ENCODE peak calls at places on chromosomes 11 and 22, in seven cellular contexts. One of them, this sample, is unnamed.

GRCh38 chr11:95692526-95693270 is 96.9 kb downstream of the FAM76B start:
- DNase-seq in cardiac fibroblast: peak
- DNase-seq in cardiac muscle cell: no peak
- DNase-seq in right atrium auricular region: no peak
- DNase-seq in brain microvascular endothelial cell: peak
- DNase-seq in BE2C: no peak
- DNase-seq in dorsolateral prefrontal cortex: no peak
- DNase-seq in this sample: no peak

GRCh38 chr11:43959321-43959995 is 17.0 kb downstream of the C11orf96 start:
- DNase-seq in right atrium auricular region: peak
- DNase-seq in brain microvascular endothelial cell: no peak
- DNase-seq in cardiac muscle cell: no peak
- DNase-seq in cardiac fibroblast: peak
- DNase-seq in BE2C: no peak
- DNase-seq in dorsolateral prefrontal cortex: no peak
- DNase-seq in this sample: no peak

GRCh38 chr11:118615996-118616395 is 8.6 kb downstream of the PHLDB1 start:
- DNase-seq in cardiac muscle cell: no peak
- DNase-seq in right atrium auricular region: no peak
- DNase-seq in BE2C: no peak
- DNase-seq in brain microvascular endothelial cell: no peak
- DNase-seq in cardiac fibroblast: no peak
- DNase-seq in dorsolateral prefrontal cortex: peak
- DNase-seq in this sample: no peak

GRCh38 chr11:1557904-1558831 is 13.9 kb downstream of the DUSP8 start:
- DNase-seq in dorsolateral prefrontal cortex: no peak
- DNase-seq in right atrium auricular region: no peak
- DNase-seq in cardiac fibroblast: peak
- DNase-seq in BE2C: no peak
- DNase-seq in cardiac muscle cell: no peak
- DNase-seq in brain microvascular endothelial cell: peak
- DNase-seq in this sample: no peak

GRCh38 chr22:29309332-29310064 is 3.0 kb downstream of the GAS2L1 start:
- DNase-seq in brain microvascular endothelial cell: no peak
- DNase-seq in cardiac fibroblast: no peak
- DNase-seq in dorsolateral prefrontal cortex: no peak
- DNase-seq in BE2C: no peak
- DNase-seq in cardiac muscle cell: peak
- DNase-seq in right atrium auricular region: no peak
- DNase-seq in this sample: no peak

GRCh38 chr11:44680982-44681597 is 45.7 kb upstream of the TSPAN18 start:
- DNase-seq in BE2C: no peak
- DNase-seq in cardiac muscle cell: no peak
- DNase-seq in dorsolateral prefrontal cortex: no peak
- DNase-seq in brain microvascular endothelial cell: no peak
- DNase-seq in cardiac fibroblast: peak
- DNase-seq in right atrium auricular region: no peak
- DNase-seq in this sample: no peak

GRCh38 chr11:86693501-86693900 is 21.1 kb upstream of the ME3 start:
- DNase-seq in cardiac muscle cell: no peak
- DNase-seq in dorsolateral prefrontal cortex: no peak
- DNase-seq in cardiac fibroblast: peak
- DNase-seq in BE2C: no peak
- DNase-seq in brain microvascular endothelial cell: no peak
- DNase-seq in right atrium auricular region: no peak
- DNase-seq in this sample: no peak

GRCh38 chr11:74321487-74322188 is 10.2 kb upstream of the P4HA3 start:
- DNase-seq in BE2C: peak
- DNase-seq in dorsolateral prefrontal cortex: no peak
- DNase-seq in right atrium auricular region: no peak
- DNase-seq in brain microvascular endothelial cell: peak
- DNase-seq in cardiac fibroblast: peak
- DNase-seq in cardiac muscle cell: peak
- DNase-seq in this sample: no peak

GRCh38 chr11:62497132-62497915 is 49.3 kb downstream of the AHNAK start:
- DNase-seq in cardiac fibroblast: peak
- DNase-seq in brain microvascular endothelial cell: peak
- DNase-seq in BE2C: peak
- DNase-seq in cardiac muscle cell: no peak
- DNase-seq in dorsolateral prefrontal cortex: no peak
- DNase-seq in right atrium auricular region: no peak
- DNase-seq in this sample: no peak

GRCh38 chr11:396948-397548 is 3.0 kb downstream of the PKP3 start:
- DNase-seq in dorsolateral prefrontal cortex: peak
- DNase-seq in right atrium auricular region: no peak
- DNase-seq in BE2C: peak
- DNase-seq in brain microvascular endothelial cell: peak
- DNase-seq in cardiac fibroblast: peak
- DNase-seq in cardiac muscle cell: no peak
- DNase-seq in this sample: no peak

GRCh38 chr11:60428517-60428916 is 855 bp upstream of the MS4A5 start:
- DNase-seq in cardiac fibroblast: no peak
- DNase-seq in right atrium auricular region: no peak
- DNase-seq in cardiac muscle cell: no peak
- DNase-seq in dorsolateral prefrontal cortex: no peak
- DNase-seq in BE2C: no peak
- DNase-seq in brain microvascular endothelial cell: no peak
- DNase-seq in this sample: no peak

GRCh38 chr11:75562836-75563484 is 907 bp downstream of the SERPINH1 start:
- DNase-seq in dorsolateral prefrontal cortex: no peak
- DNase-seq in cardiac fibroblast: peak
- DNase-seq in cardiac muscle cell: peak
- DNase-seq in right atrium auricular region: no peak
- DNase-seq in brain microvascular endothelial cell: peak
- DNase-seq in BE2C: no peak
- DNase-seq in this sample: no peak

GRCh38 chr11:122178795-122179194 is 62.8 kb upstream of the BLID start:
- DNase-seq in dorsolateral prefrontal cortex: no peak
- DNase-seq in BE2C: no peak
- DNase-seq in cardiac muscle cell: no peak
- DNase-seq in right atrium auricular region: no peak
- DNase-seq in cardiac fibroblast: no peak
- DNase-seq in brain microvascular endothelial cell: no peak
- DNase-seq in this sample: no peak

GRCh38 chr11:76408171-76408965 is 27.2 kb downstream of the GVQW3 start:
- DNase-seq in cardiac fibroblast: no peak
- DNase-seq in BE2C: peak
- DNase-seq in brain microvascular endothelial cell: no peak
- DNase-seq in cardiac muscle cell: no peak
- DNase-seq in right atrium auricular region: no peak
- DNase-seq in dorsolateral prefrontal cortex: no peak
- DNase-seq in this sample: no peak

GRCh38 chr22:50444663-50445062 is 30.2 kb downstream of the SBF1 start:
- DNase-seq in right atrium auricular region: no peak
- DNase-seq in dorsolateral prefrontal cortex: no peak
- DNase-seq in brain microvascular endothelial cell: peak
- DNase-seq in cardiac muscle cell: peak
- DNase-seq in BE2C: no peak
- DNase-seq in cardiac fibroblast: peak
- DNase-seq in this sample: no peak

GRCh38 chr11:27216268-27217149 is 146.5 kb downstream of the CCDC34 start:
- DNase-seq in BE2C: peak
- DNase-seq in brain microvascular endothelial cell: no peak
- DNase-seq in dorsolateral prefrontal cortex: peak
- DNase-seq in cardiac fibroblast: peak
- DNase-seq in right atrium auricular region: peak
- DNase-seq in cardiac muscle cell: peak
- DNase-seq in this sample: no peak

GRCh38 chr11:26335903-26336302 is 4.0 kb downstream of the ANO3 start:
- DNase-seq in right atrium auricular region: no peak
- DNase-seq in dorsolateral prefrontal cortex: no peak
- DNase-seq in cardiac fibroblast: peak
- DNase-seq in brain microvascular endothelial cell: peak
- DNase-seq in cardiac muscle cell: no peak
- DNase-seq in BE2C: no peak
- DNase-seq in this sample: no peak

GRCh38 chr11:4496555-4497248 is 14.3 kb downstream of the OR52K1 start:
- DNase-seq in BE2C: no peak
- DNase-seq in right atrium auricular region: no peak
- DNase-seq in dorsolateral prefrontal cortex: no peak
- DNase-seq in cardiac muscle cell: peak
- DNase-seq in brain microvascular endothelial cell: no peak
- DNase-seq in cardiac fibroblast: peak
- DNase-seq in this sample: no peak

GRCh38 chr22:31029276-31029675 is 51.8 kb upstream of the SMTN start:
- DNase-seq in cardiac fibroblast: no peak
- DNase-seq in cardiac muscle cell: no peak
- DNase-seq in BE2C: no peak
- DNase-seq in right atrium auricular region: no peak
- DNase-seq in dorsolateral prefrontal cortex: no peak
- DNase-seq in brain microvascular endothelial cell: no peak
- DNase-seq in this sample: no peak

GRCh38 chr11:9136731-9137130 is 45.3 kb upstream of the SCUBE2 start:
- DNase-seq in right atrium auricular region: no peak
- DNase-seq in cardiac muscle cell: no peak
- DNase-seq in dorsolateral prefrontal cortex: no peak
- DNase-seq in cardiac fibroblast: no peak
- DNase-seq in brain microvascular endothelial cell: no peak
- DNase-seq in BE2C: no peak
- DNase-seq in this sample: no peak

GRCh38 chr11:689630-690029 is 5.4 kb downstream of the DEAF1 start:
- DNase-seq in BE2C: no peak
- DNase-seq in dorsolateral prefrontal cortex: no peak
- DNase-seq in brain microvascular endothelial cell: no peak
- DNase-seq in cardiac muscle cell: no peak
- DNase-seq in cardiac fibroblast: no peak
- DNase-seq in right atrium auricular region: no peak
- DNase-seq in this sample: no peak

GRCh38 chr22:43009444-43009843 is 5.5 kb downstream of the PACSIN2 start:
- DNase-seq in cardiac fibroblast: no peak
- DNase-seq in BE2C: no peak
- DNase-seq in brain microvascular endothelial cell: no peak
- DNase-seq in cardiac muscle cell: no peak
- DNase-seq in dorsolateral prefrontal cortex: no peak
- DNase-seq in right atrium auricular region: no peak
- DNase-seq in this sample: no peak

GRCh38 chr11:86672007-86672621 is at the start of gene ME3:
- DNase-seq in brain microvascular endothelial cell: no peak
- DNase-seq in cardiac fibroblast: peak
- DNase-seq in dorsolateral prefrontal cortex: peak
- DNase-seq in right atrium auricular region: peak
- DNase-seq in BE2C: peak
- DNase-seq in cardiac muscle cell: peak
- DNase-seq in this sample: peak

GRCh38 chr11:126416542-126417090 is 61.1 kb downstream of the ST3GAL4 start:
- DNase-seq in BE2C: peak
- DNase-seq in right atrium auricular region: peak
- DNase-seq in brain microvascular endothelial cell: peak
- DNase-seq in cardiac fibroblast: peak
- DNase-seq in dorsolateral prefrontal cortex: peak
- DNase-seq in cardiac muscle cell: peak
- DNase-seq in this sample: peak

GRCh38 chr22:49202226-49202625 is 625.4 kb downstream of the BRD1 start:
- DNase-seq in cardiac fibroblast: no peak
- DNase-seq in dorsolateral prefrontal cortex: peak
- DNase-seq in BE2C: no peak
- DNase-seq in right atrium auricular region: peak
- DNase-seq in cardiac muscle cell: no peak
- DNase-seq in brain microvascular endothelial cell: no peak
- DNase-seq in this sample: peak

GRCh38 chr22:43723816-43724215 is 88.3 kb downstream of the EFCAB6 start:
- DNase-seq in cardiac fibroblast: peak
- DNase-seq in BE2C: no peak
- DNase-seq in cardiac muscle cell: no peak
- DNase-seq in dorsolateral prefrontal cortex: no peak
- DNase-seq in right atrium auricular region: no peak
- DNase-seq in brain microvascular endothelial cell: no peak
- DNase-seq in this sample: no peak

GRCh38 chr22:22207845-22208564 is 36.6 kb upstream of the VPREB1 start:
- DNase-seq in brain microvascular endothelial cell: peak
- DNase-seq in BE2C: peak
- DNase-seq in dorsolateral prefrontal cortex: no peak
- DNase-seq in cardiac muscle cell: peak
- DNase-seq in right atrium auricular region: peak
- DNase-seq in cardiac fibroblast: peak
- DNase-seq in this sample: peak
- TF ChIP-seq CTCF in brain microvascular endothelial cell: peak
- TF ChIP-seq CTCF in BE2C: peak
- TF ChIP-seq CTCF in dorsolateral prefrontal cortex: no peak
- TF ChIP-seq CTCF in cardiac muscle cell: peak
- TF ChIP-seq CTCF in right atrium auricular region: peak
- TF ChIP-seq CTCF in cardiac fibroblast: peak
- TF ChIP-seq CTCF in this sample: peak

DNA sequence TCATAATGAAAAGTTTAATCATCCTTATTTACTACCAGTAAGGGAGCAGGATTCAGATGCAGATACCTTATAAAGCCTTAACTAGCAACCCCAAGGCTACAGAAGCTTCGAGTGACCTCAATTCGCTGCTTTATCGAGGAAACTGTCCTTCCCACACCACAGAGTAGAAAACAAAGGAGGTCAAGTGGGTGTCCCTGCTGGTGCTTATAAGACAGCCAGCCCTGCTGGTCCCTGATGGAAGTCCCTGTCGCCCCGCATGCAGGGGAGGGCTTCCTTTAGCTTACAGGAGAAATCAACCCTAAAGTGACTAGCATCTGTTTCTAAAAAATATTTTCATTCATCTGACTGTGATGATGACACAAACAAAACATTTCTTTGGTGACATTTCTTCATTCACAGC is 7.3 kb downstream of the MN1 start:
- DNase-seq in dorsolateral prefrontal cortex: no peak
- DNase-seq in BE2C: no peak
- DNase-seq in cardiac fibroblast: no peak
- DNase-seq in right atrium auricular region: no peak
- DNase-seq in cardiac muscle cell: peak
- DNase-seq in brain microvascular endothelial cell: no peak
- DNase-seq in this sample: no peak
- TF ChIP-seq CTCF in dorsolateral prefrontal cortex: no peak
- TF ChIP-seq CTCF in BE2C: no peak
- TF ChIP-seq CTCF in cardiac fibroblast: peak
- TF ChIP-seq CTCF in right atrium auricular region: no peak
- TF ChIP-seq CTCF in cardiac muscle cell: no peak
- TF ChIP-seq CTCF in brain microvascular endothelial cell: peak
- TF ChIP-seq CTCF in this sample: no peak

DNA sequence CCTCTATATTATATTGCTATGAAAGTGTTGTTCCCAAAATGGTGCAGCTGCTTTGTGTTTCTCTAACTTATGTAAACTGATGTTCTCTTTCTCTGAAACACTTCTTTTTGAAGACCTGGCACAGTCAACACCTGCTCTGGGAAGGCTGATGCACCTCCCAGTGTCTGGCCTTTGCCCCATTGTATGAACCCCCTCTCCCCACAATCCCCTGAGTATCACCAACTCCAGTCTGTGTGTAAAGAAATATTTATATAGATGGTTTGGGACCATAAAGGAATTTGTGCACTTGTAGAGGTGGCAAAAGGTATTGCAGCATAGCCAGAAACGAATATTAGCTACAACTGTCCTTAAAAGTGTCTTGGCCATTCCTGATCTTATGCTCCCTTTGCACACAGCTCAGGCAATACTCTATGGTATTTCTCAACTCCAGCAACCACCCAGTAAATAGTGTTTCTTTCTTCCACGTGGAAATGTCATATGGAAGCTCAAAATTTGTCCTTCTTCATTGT is 365.2 kb upstream of the DDI1 start:
- DNase-seq in brain microvascular endothelial cell: no peak
- DNase-seq in dorsolateral prefrontal cortex: no peak
- DNase-seq in BE2C: no peak
- DNase-seq in cardiac fibroblast: no peak
- DNase-seq in right atrium auricular region: no peak
- DNase-seq in cardiac muscle cell: no peak
- DNase-seq in this sample: no peak
- TF ChIP-seq CTCF in brain microvascular endothelial cell: peak
- TF ChIP-seq CTCF in dorsolateral prefrontal cortex: no peak
- TF ChIP-seq CTCF in BE2C: peak
- TF ChIP-seq CTCF in cardiac fibroblast: peak
- TF ChIP-seq CTCF in right atrium auricular region: no peak
- TF ChIP-seq CTCF in cardiac muscle cell: no peak
- TF ChIP-seq CTCF in this sample: peak

GRCh38 chr11:71442123-71442522 is 6.1 kb downstream of the DHCR7 start:
- DNase-seq in cardiac fibroblast: no peak
- DNase-seq in BE2C: no peak
- DNase-seq in dorsolateral prefrontal cortex: peak
- DNase-seq in cardiac muscle cell: no peak
- DNase-seq in brain microvascular endothelial cell: no peak
- DNase-seq in right atrium auricular region: no peak
- DNase-seq in this sample: no peak
- TF ChIP-seq CTCF in cardiac fibroblast: no peak
- TF ChIP-seq CTCF in BE2C: no peak
- TF ChIP-seq CTCF in dorsolateral prefrontal cortex: no peak
- TF ChIP-seq CTCF in cardiac muscle cell: no peak
- TF ChIP-seq CTCF in brain microvascular endothelial cell: no peak
- TF ChIP-seq CTCF in right atrium auricular region: no peak
- TF ChIP-seq CTCF in this sample: no peak